ENCODE peak calls at places on chromosomes 2 and 18, in six cellular contexts. L is heart right ventricle, U is progenitor cell of endocrine pancreas, F is left kidney, V is amniotic stem cell, Q is ELR. I is an unnamed sample.

GRCh38 chr18:74468547-74469014 is 11.5 kb upstream of the DIPK1C start:
- DNase-seq in L (no peak), U (no peak), F (no peak), V (no peak), Q (peak), I (peak)

GRCh38 chr2:42957109-42958035 is 165.0 kb upstream of the HAAO start:
- DNase-seq in L (no peak), U (no peak), F (peak), V (no peak), Q (peak), I (peak)

GRCh38 chr18:54390838-54391237 is 33.1 kb downstream of the C18orf54 start:
- DNase-seq in L (no peak), U (no peak), F (no peak), V (no peak), Q (no peak), I (no peak)

GRCh38 chr2:161905389-161906046 is 168.5 kb downstream of the DPP4 start:
- DNase-seq in L (no peak), U (no peak), F (peak), V (no peak), Q (peak), I (peak)

GRCh38 chr2:4217737-4218136 is 514.4 kb downstream of the DCDC2C start:
- DNase-seq in L (no peak), U (no peak), F (no peak), V (no peak), Q (no peak), I (no peak)

GRCh38 chr2:81263989-81264388 is 959.4 kb upstream of the LRRTM1 start:
- DNase-seq in L (no peak), U (no peak), F (no peak), V (no peak), Q (peak), I (no peak)

GRCh38 chr18:62848946-62849345 is 133.6 kb downstream of the PHLPP1 start:
- DNase-seq in L (no peak), U (no peak), F (no peak), V (no peak), Q (peak), I (peak)

GRCh38 chr18:26071725-26072124 is 18.7 kb downstream of the SS18 start:
- DNase-seq in L (no peak), U (no peak), F (no peak), V (no peak), Q (no peak), I (no peak)

GRCh38 chr2:54947121-54947520 is 103.1 kb downstream of the RTN4 start:
- DNase-seq in L (no peak), U (no peak), F (peak), V (no peak), Q (no peak), I (no peak)

GRCh38 chr2:38709515-38710194 is 41.5 kb downstream of the SRSF7 start:
- DNase-seq in L (no peak), U (no peak), F (peak), V (no peak), Q (no peak), I (no peak)

GRCh38 chr2:230658877-230659652 is 53.6 kb upstream of the CAB39 start:
- DNase-seq in L (no peak), U (no peak), F (no peak), V (no peak), Q (no peak), I (no peak)

GRCh38 chr2:237474931-237475703 is 11.9 kb upstream of the MLPH start:
- DNase-seq in L (peak), U (peak), F (peak), V (peak), Q (peak), I (peak)

GRCh38 chr2:237438082-237438925 is 24.3 kb upstream of the COL6A3 start:
- DNase-seq in L (no peak), U (no peak), F (peak), V (no peak), Q (peak), I (peak)

GRCh38 chr2:174972924-174973323 is 32.3 kb downstream of the CHN1 start:
- DNase-seq in L (no peak), U (no peak), F (no peak), V (peak), Q (peak), I (peak)

GRCh38 chr2:160300203-160300602 is 100.1 kb upstream of the ITGB6 start:
- DNase-seq in L (no peak), U (no peak), F (no peak), V (no peak), Q (no peak), I (no peak)

GRCh38 chr2:37870829-37871228 is 54.3 kb upstream of the RMDN2 start:
- DNase-seq in L (no peak), U (no peak), F (no peak), V (no peak), Q (no peak), I (peak)

GRCh38 chr2:230899287-230899686 is 25.8 kb downstream of the GPR55 start:
- DNase-seq in L (no peak), U (no peak), F (peak), V (no peak), Q (no peak), I (no peak)

GRCh38 chr2:191352536-191352935 is 107.3 kb downstream of the MYO1B start:
- DNase-seq in L (no peak), U (no peak), F (no peak), V (no peak), Q (peak), I (peak)

GRCh38 chr2:3769766-3770165 is 66.4 kb downstream of the DCDC2C start:
- DNase-seq in L (no peak), U (no peak), F (no peak), V (no peak), Q (no peak), I (no peak)

GRCh38 chr2:233413529-233414272 is 59.4 kb downstream of the DGKD start:
- DNase-seq in L (peak), U (no peak), F (no peak), V (peak), Q (peak), I (peak)

GRCh38 chr2:60553496-60553991 is at the start of gene BCL11A:
- DNase-seq in L (peak), U (peak), F (peak), V (peak), Q (peak), I (peak)

GRCh38 chr2:84807063-84807485 is 73.8 kb downstream of the TRABD2A start:
- DNase-seq in L (no peak), U (no peak), F (no peak), V (peak), Q (peak), I (peak)

GRCh38 chr18:36634573-36635216 is 194.1 kb downstream of the TPGS2 start:
- DNase-seq in L (no peak), U (no peak), F (no peak), V (no peak), Q (peak), I (peak)

GRCh38 chr2:231795525-231796327 is 9.5 kb downstream of the COPS7B start:
- DNase-seq in L (no peak), U (no peak), F (peak), V (peak), Q (peak), I (peak)

GRCh38 chr18:79983253-79983652 is 5.1 kb downstream of the TXNL4A start:
- DNase-seq in L (no peak), U (no peak), F (no peak), V (no peak), Q (no peak), I (peak)

GRCh38 chr2:29518988-29519925 is 402.1 kb downstream of the ALK start:
- DNase-seq in L (no peak), U (no peak), F (no peak), V (peak), Q (peak), I (peak)